ENCODE peak calls at places on chromosomes 13 and 19, in nine cellular contexts. G is fibroblast of lung, Q is mammary epithelial cell, Z is MM.1S, W is mesendoderm, H is PC-3, K is SK-N-SH, O is PC-9, F is OCI-LY7. L is an unnamed sample.

GRCh38 chr13:102028198-102028597 is 373.6 kb downstream of the FGF14 start:
- DNase-seq in K (no peak), O (no peak), G (no peak), H (no peak), Z (no peak), Q (no peak), F (no peak), W (no peak), L (no peak)

GRCh38 chr13:27621116-27621365 is 651 bp upstream of the POLR1D start:
- DNase-seq in W (no peak), G (no peak), Q (no peak), F (no peak), O (no peak), K (no peak), H (no peak), Z (no peak), L (no peak)

GRCh38 chr19:40366697-40367561 is 18.4 kb downstream of the PLD3 start:
- DNase-seq in H (no peak), F (no peak), G (peak), W (peak), Z (no peak), Q (no peak), K (peak), O (no peak), L (peak)

GRCh38 chr13:47005761-47006414 is 109.0 kb upstream of the HTR2A start:
- DNase-seq in K (no peak), W (no peak), Z (no peak), F (no peak), H (peak), G (no peak), Q (no peak), O (no peak), L (no peak)

GRCh38 chr19:39966617-39967016 is 4.3 kb upstream of the PSMC4 start:
- DNase-seq in Z (no peak), Q (no peak), K (no peak), G (no peak), F (no peak), W (no peak), O (no peak), H (no peak), L (no peak)

GRCh38 chr19:12163841-12164240 is 945 bp downstream of the ZNF136 start:
- DNase-seq in K (peak), W (no peak), F (no peak), O (no peak), Q (peak), H (peak), G (no peak), Z (no peak), L (no peak)

GRCh38 chr19:34350161-34350561 is 14.8 kb upstream of the GPI start:
- DNase-seq in Q (no peak), K (no peak), H (no peak), O (no peak), G (no peak), Z (no peak), F (peak), W (no peak), L (no peak)

GRCh38 chr19:29690842-29691241 is 24.2 kb downstream of the C19orf12 start:
- DNase-seq in Z (peak), H (peak), O (peak), K (no peak), W (peak), G (peak), Q (peak), F (peak), L (no peak)

GRCh38 chr19:14116918-14117578 is 514 bp downstream of the PRKACA start:
- DNase-seq in W (no peak), F (peak), O (no peak), G (no peak), Z (no peak), K (peak), H (no peak), Q (no peak), L (no peak)

GRCh38 chr13:65468628-65469027 is 1761.5 kb downstream of the PCDH9 start:
- DNase-seq in Q (no peak), O (no peak), Z (peak), K (no peak), W (no peak), H (no peak), F (no peak), G (peak), L (no peak)

GRCh38 chr13:52137489-52137888 is 8.6 kb upstream of the NEK5 start:
- DNase-seq in Q (no peak), O (no peak), K (no peak), F (no peak), W (peak), G (no peak), Z (no peak), H (no peak), L (no peak)

GRCh38 chr13:65926750-65927171 is 1303.4 kb downstream of the PCDH9 start:
- DNase-seq in Q (no peak), W (peak), O (no peak), F (peak), G (no peak), K (no peak), H (peak), Z (no peak), L (no peak)

GRCh38 chr19:29843180-29844051 is 31.6 kb downstream of the CCNE1 start:
- DNase-seq in K (no peak), F (no peak), O (peak), Q (no peak), Z (no peak), W (peak), G (peak), H (no peak), L (peak)

GRCh38 chr13:97866346-97866745 is 87.1 kb upstream of the IPO5 start:
- DNase-seq in F (no peak), K (no peak), H (peak), Q (peak), W (no peak), Z (no peak), O (no peak), G (no peak), L (no peak)

GRCh38 chr13:101945435-101945834 is 456.4 kb downstream of the FGF14 start:
- DNase-seq in K (no peak), F (no peak), G (no peak), H (no peak), O (no peak), W (peak), Z (no peak), Q (no peak), L (no peak)

GRCh38 chr13:40158218-40158617 is 502.8 kb downstream of the COG6 start:
- DNase-seq in G (no peak), K (no peak), H (peak), O (peak), Z (no peak), W (no peak), Q (peak), F (no peak), L (no peak)

GRCh38 chr13:94710881-94711560 is 1.3 kb downstream of the SOX21 start:
- DNase-seq in W (peak), O (no peak), K (peak), H (peak), Z (peak), G (no peak), F (no peak), Q (no peak), L (no peak)

GRCh38 chr19:17011485-17011884 is 15.1 kb downstream of the CPAMD8 start:
- DNase-seq in K (no peak), O (no peak), W (no peak), H (no peak), G (no peak), F (no peak), Z (no peak), Q (no peak), L (no peak)
- H3K4me2 ChIP-seq in K (no peak), O (no peak), W (no peak), H (no peak), G (no peak), F (no peak), Z (no peak), Q (no peak), L (no peak)

GRCh38 chr13:36346222-36347083 is at the start of gene SPART:
- DNase-seq in K (peak), H (peak), Q (peak), O (peak), F (peak), W (peak), Z (peak), G (peak), L (peak)

GRCh38 chr13:36345438-36346221 is 564 bp downstream of the SPART start:
- DNase-seq in G (peak), K (no peak), O (peak), F (no peak), Z (no peak), Q (peak), W (peak), H (no peak), L (peak)

GRCh38 chr13:36344886-36345437 is 1.2 kb downstream of the SPART start:
- DNase-seq in F (no peak), G (no peak), H (no peak), K (no peak), Q (peak), W (no peak), Z (no peak), O (no peak), L (no peak)

GRCh38 chr13:36343766-36344165 is 2.4 kb downstream of the SPART start:
- DNase-seq in F (no peak), G (no peak), H (no peak), Q (no peak), Z (no peak), K (no peak), W (no peak), O (no peak), L (no peak)

GRCh38 chr13:36344173-36344572 is 2.0 kb downstream of the SPART start:
- DNase-seq in Q (peak), O (no peak), W (peak), H (no peak), K (no peak), Z (no peak), F (no peak), G (peak), L (no peak)
- H3K4me2 ChIP-seq in Q (peak), O (peak), W (no peak), H (no peak), K (no peak), Z (no peak), F (no peak), G (peak), L (no peak)

GRCh38 chr19:49807888-49808675 is 5.0 kb downstream of the FUZ start:
- DNase-seq in F (no peak), Z (no peak), G (no peak), O (no peak), K (no peak), H (no peak), W (no peak), Q (no peak), L (no peak)
- H3K4me2 ChIP-seq in F (peak), Z (peak), G (peak), O (peak), K (peak), H (peak), W (peak), Q (peak), L (no peak)

GRCh38 chr19:37817180-37817911 is 38.0 kb upstream of the ZNF573 start:
- DNase-seq in K (peak), Z (no peak), O (no peak), Q (no peak), H (no peak), F (no peak), G (peak), W (peak), L (peak)
- H3K4me2 ChIP-seq in K (peak), Z (no peak), O (no peak), Q (peak), H (no peak), F (no peak), G (peak), W (peak), L (peak)

DNA sequence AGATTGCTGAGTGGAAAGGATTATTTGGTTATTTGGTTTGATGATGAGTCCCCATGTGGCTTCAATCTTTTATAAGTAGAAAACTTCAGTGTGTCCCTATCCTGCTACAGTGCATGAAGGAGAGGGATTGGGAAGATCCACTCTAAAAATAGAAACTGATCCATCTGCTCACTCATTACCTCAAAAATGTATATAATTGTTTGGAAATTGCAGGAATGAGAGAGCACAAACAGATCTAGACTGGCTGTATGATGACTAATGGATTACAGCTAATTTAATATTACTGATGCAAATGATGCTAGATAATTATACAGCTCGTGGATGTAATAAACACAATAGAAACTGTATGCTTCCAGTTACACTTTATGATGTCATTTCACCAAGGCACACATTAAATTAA is 625.3 kb upstream of the PRR20A start:
- DNase-seq in H (no peak), O (no peak), Z (no peak), F (no peak), K (no peak), Q (peak), W (no peak), G (no peak), L (no peak)
- H3K4me2 ChIP-seq in H (no peak), O (no peak), Z (no peak), F (no peak), K (no peak), Q (no peak), W (no peak), G (no peak), L (no peak)

DNA sequence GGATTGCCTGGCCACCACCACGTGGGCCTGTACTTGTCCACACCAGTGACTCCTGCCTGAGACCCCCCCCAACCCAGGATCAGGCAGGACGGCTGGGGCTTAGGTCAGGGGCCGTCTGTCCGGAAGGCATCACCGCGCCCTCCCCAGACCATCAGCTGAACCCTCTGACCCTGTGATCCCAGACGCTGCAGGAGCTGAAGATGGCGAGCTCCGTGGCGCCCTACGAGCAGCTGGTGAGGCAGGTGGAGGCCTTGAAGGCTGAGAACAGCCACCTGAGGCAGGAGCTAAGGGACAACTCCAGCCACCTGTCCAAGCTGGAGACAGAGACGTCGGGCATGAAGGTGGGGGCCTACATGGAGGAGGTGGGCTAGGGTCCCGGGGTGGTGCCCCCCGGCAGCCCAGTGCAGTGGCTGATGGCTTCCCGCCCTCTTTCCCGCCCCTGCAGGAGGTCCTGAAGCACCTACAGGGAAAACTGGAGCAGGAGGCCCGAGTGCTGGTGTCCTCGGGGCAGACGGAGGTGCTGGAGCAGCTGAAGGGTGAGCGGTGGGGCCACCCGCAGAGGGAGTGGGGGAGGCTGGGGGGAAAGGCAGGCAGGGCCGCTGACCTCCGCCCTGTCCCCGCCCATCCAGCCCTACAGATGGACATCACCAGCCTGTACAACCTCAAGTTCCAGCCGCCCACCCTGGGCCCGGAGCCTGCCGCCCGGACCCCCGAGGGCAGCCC is 3.0 kb downstream of the APC2 start:
- DNase-seq in Q (no peak), G (no peak), F (no peak), Z (no peak), W (no peak), H (no peak), O (no peak), K (no peak), L (no peak)
- H3K4me2 ChIP-seq in Q (no peak), G (no peak), F (no peak), Z (no peak), W (no peak), H (no peak), O (no peak), K (no peak), L (peak)

GRCh38 chr19:55069859-55070225 is 5.8 kb upstream of the EPS8L1 start:
- DNase-seq in F (no peak), K (no peak), O (no peak), Z (no peak), W (no peak), Q (no peak), H (no peak), G (no peak), L (no peak)
- H3K4me2 ChIP-seq in F (peak), K (peak), O (peak), Z (peak), W (peak), Q (peak), H (peak), G (no peak), L (no peak)

DNA sequence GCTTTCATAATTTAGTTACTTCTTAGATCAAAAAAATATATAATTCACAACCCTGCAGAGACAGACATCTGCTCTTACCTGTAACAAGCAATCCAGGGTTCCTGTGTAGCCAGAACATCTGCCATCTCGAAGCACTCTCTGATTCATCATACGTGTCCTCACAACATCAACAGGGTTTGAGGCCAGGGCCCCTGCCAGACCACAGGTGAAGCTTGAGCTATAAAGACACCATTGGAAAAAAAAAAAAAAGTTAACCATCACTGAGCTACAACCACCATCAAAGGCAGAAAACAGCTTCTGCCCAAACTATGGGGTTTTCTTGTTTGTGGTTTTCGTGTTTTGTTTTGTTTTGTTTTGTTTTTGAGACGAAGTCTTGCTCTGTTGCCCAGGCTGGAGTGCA is 19.3 kb downstream of the SLC25A30 start:
- DNase-seq in W (no peak), O (no peak), K (no peak), Q (no peak), Z (no peak), F (no peak), G (no peak), H (no peak), L (no peak)
- H3K4me2 ChIP-seq in W (no peak), O (no peak), K (no peak), Q (no peak), Z (no peak), F (no peak), G (no peak), H (no peak), L (no peak)